ENCODE peak calls at places on chromosomes 4 and X, in five cellular contexts. One of them, this sample, is unnamed.
A peak's percentile ranks its signal among the peaks of the same experiment; 100 is the strongest.

GRCh38 chr4:168815373-168816345 is 194.4 kb downstream of the CBR4 start:
- DNase-seq in PC-9: no peak
- DNase-seq in GM23338: no peak
- DNase-seq in psoas muscle: no peak
- DNase-seq in HFF-Myc: peak; percentile 76
- DNase-seq in this sample: peak; percentile 33

GRCh38 chr4:159787901-159788300 is 685.0 kb downstream of the RAPGEF2 start:
- DNase-seq in GM23338: no peak
- DNase-seq in PC-9: no peak
- DNase-seq in HFF-Myc: no peak
- DNase-seq in psoas muscle: no peak
- DNase-seq in this sample: no peak

GRCh38 chrX:24079405-24079804 is 24.6 kb downstream of the EIF2S3 start:
- DNase-seq in PC-9: no peak
- DNase-seq in GM23338: no peak
- DNase-seq in HFF-Myc: no peak
- DNase-seq in psoas muscle: no peak
- DNase-seq in this sample: no peak

GRCh38 chrX:40202456-40202855 is 104.7 kb upstream of the BCOR start:
- DNase-seq in GM23338: no peak
- DNase-seq in PC-9: no peak
- DNase-seq in HFF-Myc: no peak
- DNase-seq in psoas muscle: no peak
- DNase-seq in this sample: no peak

GRCh38 chr4:1356181-1356998 is 9.4 kb downstream of the UVSSA start:
- DNase-seq in GM23338: peak; percentile 90
- DNase-seq in psoas muscle: peak; percentile 80
- DNase-seq in HFF-Myc: no peak
- DNase-seq in PC-9: no peak
- DNase-seq in this sample: no peak

GRCh38 chr4:1471443-1472147 is 65.4 kb upstream of the NKX1-1 start:
- DNase-seq in HFF-Myc: no peak
- DNase-seq in psoas muscle: peak; percentile 35
- DNase-seq in PC-9: no peak
- DNase-seq in GM23338: no peak
- DNase-seq in this sample: no peak

GRCh38 chrX:54891573-54891972 is 29.1 kb upstream of the TRO start:
- DNase-seq in GM23338: peak; percentile 46
- DNase-seq in HFF-Myc: no peak
- DNase-seq in PC-9: no peak
- DNase-seq in psoas muscle: no peak
- DNase-seq in this sample: peak; percentile 7

GRCh38 chrX:9327747-9328145 is 137.1 kb upstream of the TBL1X start:
- DNase-seq in GM23338: no peak
- DNase-seq in PC-9: peak; percentile 72
- DNase-seq in psoas muscle: no peak
- DNase-seq in HFF-Myc: no peak
- DNase-seq in this sample: no peak

GRCh38 chr4:52932586-52933482 is 70.7 kb downstream of the RASL11B start:
- DNase-seq in GM23338: no peak
- DNase-seq in PC-9: no peak
- DNase-seq in HFF-Myc: no peak
- DNase-seq in psoas muscle: no peak
- DNase-seq in this sample: no peak

GRCh38 chrX:118973389-118974087 is 880 bp upstream of the LONRF3 start:
- DNase-seq in PC-9: no peak
- DNase-seq in GM23338: no peak
- DNase-seq in HFF-Myc: no peak
- DNase-seq in psoas muscle: peak; percentile 68
- DNase-seq in this sample: no peak

GRCh38 chr4:121050251-121050650 is 22.1 kb downstream of the NDNF start:
- DNase-seq in PC-9: no peak
- DNase-seq in GM23338: peak; percentile 22
- DNase-seq in psoas muscle: no peak
- DNase-seq in HFF-Myc: no peak
- DNase-seq in this sample: no peak

GRCh38 chr4:140937866-140938265 is 181.7 kb upstream of the TBC1D9 start:
- DNase-seq in GM23338: no peak
- DNase-seq in HFF-Myc: peak; percentile 77
- DNase-seq in PC-9: no peak
- DNase-seq in psoas muscle: no peak
- DNase-seq in this sample: peak; percentile 54

GRCh38 chr4:121900132-121900983 is 30.1 kb upstream of the BBS7 start:
- DNase-seq in GM23338: peak; percentile 84
- DNase-seq in HFF-Myc: peak; percentile 29
- DNase-seq in psoas muscle: no peak
- DNase-seq in PC-9: peak; percentile 42
- DNase-seq in this sample: peak; percentile 4

GRCh38 chrX:55907968-55908607 is 190.5 kb downstream of the RRAGB start:
- DNase-seq in HFF-Myc: no peak
- DNase-seq in psoas muscle: peak; percentile 61
- DNase-seq in GM23338: peak; percentile 83
- DNase-seq in PC-9: peak; percentile 72
- DNase-seq in this sample: no peak

GRCh38 chr4:110059556-110060191 is 138.7 kb downstream of the ELOVL6 start:
- DNase-seq in HFF-Myc: peak; percentile 38
- DNase-seq in GM23338: no peak
- DNase-seq in psoas muscle: no peak
- DNase-seq in PC-9: peak; percentile 84
- DNase-seq in this sample: no peak

GRCh38 chrX:70504772-70505450 is 60.3 kb downstream of the DLG3 start:
- DNase-seq in PC-9: no peak
- DNase-seq in HFF-Myc: no peak
- DNase-seq in psoas muscle: no peak
- DNase-seq in GM23338: no peak
- DNase-seq in this sample: no peak

GRCh38 chr4:35520059-35520458 is 724.3 kb downstream of the ARAP2 start:
- DNase-seq in HFF-Myc: no peak
- DNase-seq in GM23338: no peak
- DNase-seq in psoas muscle: no peak
- DNase-seq in PC-9: no peak
- DNase-seq in this sample: no peak

GRCh38 chrX:68936608-68937007 is 107.8 kb downstream of the EFNB1 start:
- DNase-seq in HFF-Myc: peak; percentile 33
- DNase-seq in GM23338: no peak
- DNase-seq in PC-9: peak; percentile 50
- DNase-seq in psoas muscle: no peak
- DNase-seq in this sample: peak; percentile 62

GRCh38 chrX:130197464-130197863 is 25.7 kb downstream of the RAB33A start:
- DNase-seq in PC-9: no peak
- DNase-seq in psoas muscle: no peak
- DNase-seq in GM23338: no peak
- DNase-seq in HFF-Myc: no peak
- DNase-seq in this sample: no peak

GRCh38 chr4:60201052-60201673 is 999.0 kb upstream of the ADGRL3 start:
- DNase-seq in psoas muscle: no peak
- DNase-seq in HFF-Myc: peak; percentile 35
- DNase-seq in PC-9: no peak
- DNase-seq in GM23338: peak; percentile 76
- DNase-seq in this sample: no peak

GRCh38 chr4:174225247-174226054 is 58.0 kb downstream of the FBXO8 start:
- DNase-seq in HFF-Myc: no peak
- DNase-seq in psoas muscle: no peak
- DNase-seq in PC-9: no peak
- DNase-seq in GM23338: no peak
- DNase-seq in this sample: no peak

GRCh38 chrX:106894392-106894909 is 8.7 kb downstream of the RIPPLY1 start:
- DNase-seq in psoas muscle: peak; percentile 69
- DNase-seq in GM23338: peak; percentile 73
- DNase-seq in HFF-Myc: peak; percentile 40
- DNase-seq in PC-9: peak; percentile 68
- DNase-seq in this sample: peak; percentile 31

GRCh38 chrX:139126493-139126892 is 404.0 kb upstream of the F9 start:
- DNase-seq in psoas muscle: peak; percentile 46
- DNase-seq in PC-9: no peak
- DNase-seq in HFF-Myc: no peak
- DNase-seq in GM23338: peak; percentile 82
- DNase-seq in this sample: no peak

GRCh38 chr4:150250293-150250997 is 172.2 kb downstream of the DCLK2 start:
- DNase-seq in psoas muscle: no peak
- DNase-seq in HFF-Myc: no peak
- DNase-seq in GM23338: no peak
- DNase-seq in PC-9: no peak
- DNase-seq in this sample: no peak

GRCh38 chrX:71159335-71159734 is 14.7 kb downstream of the NLGN3 start:
- DNase-seq in HFF-Myc: no peak
- DNase-seq in psoas muscle: no peak
- DNase-seq in GM23338: no peak
- DNase-seq in PC-9: no peak
- DNase-seq in this sample: no peak

GRCh38 chr4:80215449-80216052 is 18.2 kb downstream of the PRDM8 start:
- DNase-seq in HFF-Myc: no peak
- DNase-seq in GM23338: peak; percentile 52
- DNase-seq in psoas muscle: no peak
- DNase-seq in PC-9: no peak
- DNase-seq in this sample: no peak

GRCh38 chrX:25020391-25021131 is 4.8 kb upstream of the ARX start:
- DNase-seq in GM23338: peak; percentile 68
- DNase-seq in psoas muscle: peak; percentile 54
- DNase-seq in HFF-Myc: no peak
- DNase-seq in PC-9: no peak
- DNase-seq in this sample: no peak

GRCh38 chrX:150324035-150324728 is 38.9 kb upstream of the MAMLD1 start:
- DNase-seq in GM23338: no peak
- DNase-seq in psoas muscle: no peak
- DNase-seq in HFF-Myc: peak; percentile 46
- DNase-seq in PC-9: peak; percentile 74
- DNase-seq in this sample: peak; percentile 37

GRCh38 chr4:41339812-41340809 is 83.4 kb downstream of the UCHL1 start:
- DNase-seq in HFF-Myc: peak; percentile 85
- DNase-seq in psoas muscle: no peak
- DNase-seq in PC-9: no peak
- DNase-seq in GM23338: peak; percentile 87
- DNase-seq in this sample: no peak

GRCh38 chr4:188714907-188715306 is 575.7 kb downstream of the TRIML1 start:
- DNase-seq in GM23338: no peak
- DNase-seq in psoas muscle: no peak
- DNase-seq in HFF-Myc: no peak
- DNase-seq in PC-9: no peak
- DNase-seq in this sample: peak; percentile 80

GRCh38 chrX:100994352-100995281 is 25.1 kb downstream of the ARL13A start:
- DNase-seq in psoas muscle: no peak
- DNase-seq in HFF-Myc: no peak
- DNase-seq in GM23338: no peak
- DNase-seq in PC-9: peak; percentile 91
- DNase-seq in this sample: no peak

GRCh38 chr4:105196523-105197145 is 50.0 kb downstream of the TET2 start:
- DNase-seq in PC-9: no peak
- DNase-seq in GM23338: peak; percentile 36
- DNase-seq in HFF-Myc: no peak
- DNase-seq in psoas muscle: no peak
- DNase-seq in this sample: no peak

GRCh38 chr4:173405840-173406606 is 7.1 kb upstream of the SCRG1 start:
- DNase-seq in PC-9: no peak
- DNase-seq in HFF-Myc: no peak
- DNase-seq in psoas muscle: no peak
- DNase-seq in GM23338: no peak
- DNase-seq in this sample: no peak

GRCh38 chr4:140469806-140470733 is 28.0 kb downstream of the MGAT4D start:
- DNase-seq in psoas muscle: peak; percentile 45
- DNase-seq in HFF-Myc: no peak
- DNase-seq in GM23338: peak; percentile 73
- DNase-seq in PC-9: no peak
- DNase-seq in this sample: no peak

GRCh38 chr4:101086801-101087586 is 260.3 kb downstream of the PPP3CA start:
- DNase-seq in PC-9: no peak
- DNase-seq in GM23338: peak; percentile 68
- DNase-seq in HFF-Myc: no peak
- DNase-seq in psoas muscle: no peak
- DNase-seq in this sample: no peak
- TF ChIP-seq CTCF in PC-9: no peak
- TF ChIP-seq CTCF in GM23338: peak; percentile 53
- TF ChIP-seq CTCF in HFF-Myc: peak; percentile 17
- TF ChIP-seq CTCF in psoas muscle: no peak
- TF ChIP-seq CTCF in this sample: no peak

GRCh38 chrX:51494409-51494808 is 2.0 kb downstream of the NUDT11 start:
- DNase-seq in psoas muscle: no peak
- DNase-seq in PC-9: no peak
- DNase-seq in GM23338: no peak
- DNase-seq in HFF-Myc: no peak
- DNase-seq in this sample: no peak
- H3K4me3 ChIP-seq in psoas muscle: no peak overlapping the region
- H3K4me3 ChIP-seq in PC-9: no peak overlapping the region
- H3K4me3 ChIP-seq in GM23338: peak overlapping the region; percentile 65
- H3K4me3 ChIP-seq in HFF-Myc: peak overlapping the region; percentile 54
- H3K4me3 ChIP-seq in this sample: peak overlapping the region; percentile 2

DNA sequence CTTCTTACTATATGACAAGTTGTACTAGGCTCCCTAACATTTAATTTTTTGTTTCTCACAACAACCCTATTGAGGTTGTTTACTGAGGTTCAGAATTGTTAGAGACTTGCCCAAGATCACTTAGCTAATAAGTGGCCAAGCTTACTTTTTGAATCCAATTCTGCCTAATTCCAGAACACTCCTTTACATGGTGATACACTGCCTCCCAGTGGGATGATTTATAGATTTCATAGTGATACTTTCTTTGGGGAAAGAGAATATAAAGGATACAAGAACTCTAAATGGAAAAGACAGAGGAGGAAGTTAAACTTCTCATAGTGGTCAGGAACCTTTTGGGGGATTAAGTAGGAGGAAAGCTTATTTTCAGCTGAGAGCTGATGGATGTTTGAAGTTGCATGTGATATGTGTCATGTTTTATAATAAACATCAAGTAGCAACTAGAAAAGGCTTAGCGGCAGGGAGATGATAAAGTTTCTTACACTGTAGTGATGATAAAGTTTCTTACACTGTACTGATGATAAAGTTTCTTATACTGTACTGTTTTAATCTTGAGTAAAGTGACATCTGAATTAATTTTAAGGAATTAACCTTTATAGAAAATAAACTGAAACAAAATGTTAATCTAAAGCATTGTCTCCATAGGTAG is 15.3 kb downstream of the STAG2 start:
- DNase-seq in GM23338: peak; percentile 17
- DNase-seq in psoas muscle: no peak
- DNase-seq in HFF-Myc: no peak
- DNase-seq in PC-9: peak; percentile 67
- DNase-seq in this sample: no peak
- TF ChIP-seq CTCF in GM23338: peak; percentile 29
- TF ChIP-seq CTCF in psoas muscle: peak; percentile 29
- TF ChIP-seq CTCF in HFF-Myc: no peak
- TF ChIP-seq CTCF in PC-9: peak; percentile 73
- TF ChIP-seq CTCF in this sample: no peak

GRCh38 chr4:26323807-26324206 is 3.0 kb downstream of the RBPJ start:
- DNase-seq in HFF-Myc: no peak
- DNase-seq in PC-9: no peak
- DNase-seq in psoas muscle: no peak
- DNase-seq in GM23338: no peak
- DNase-seq in this sample: no peak

GRCh38 chr4:26321326-26322276 is 787 bp downstream of the RBPJ start:
- DNase-seq in PC-9: no peak
- DNase-seq in GM23338: peak; percentile 71
- DNase-seq in psoas muscle: peak; percentile 58
- DNase-seq in HFF-Myc: no peak
- DNase-seq in this sample: no peak

GRCh38 chr4:26320159-26320452 is 708 bp upstream of the RBPJ start:
- DNase-seq in psoas muscle: no peak
- DNase-seq in PC-9: peak; percentile 38
- DNase-seq in GM23338: no peak
- DNase-seq in HFF-Myc: no peak
- DNase-seq in this sample: no peak

GRCh38 chr4:26320453-26321325 is at the start of gene RBPJ:
- DNase-seq in HFF-Myc: peak; percentile 94
- DNase-seq in psoas muscle: peak; percentile 94
- DNase-seq in GM23338: peak; percentile 99
- DNase-seq in PC-9: peak; percentile 81
- DNase-seq in this sample: peak; percentile 94

GRCh38 chr4:26322349-26322748 is 1.5 kb downstream of the RBPJ start:
- DNase-seq in PC-9: no peak
- DNase-seq in GM23338: no peak
- DNase-seq in psoas muscle: no peak
- DNase-seq in HFF-Myc: no peak
- DNase-seq in this sample: no peak
- H3K4me3 ChIP-seq in PC-9: peak overlapping the region; percentile 67
- H3K4me3 ChIP-seq in GM23338: peak overlapping the region; percentile 94
- H3K4me3 ChIP-seq in psoas muscle: peak overlapping the region; percentile 76
- H3K4me3 ChIP-seq in HFF-Myc: peak overlapping the region; percentile 94
- H3K4me3 ChIP-seq in this sample: peak overlapping the region; percentile 90

This sample was measured in AG04449.